ENCODE peak calls at places on chromosomes 3 and 15, in four cellular contexts. One of them, this sample, is unnamed.

GRCh38 chr3:19065027-19065426 is 83.3 kb upstream of the KCNH8 start:
- DNase-seq in retinal pigment epithelial cell: no peak
- DNase-seq in WERI-Rb-1: no peak
- DNase-seq in uterus: no peak
- DNase-seq in this sample: no peak

GRCh38 chr15:75061272-75061671 is 37.9 kb downstream of the PPCDC start:
- DNase-seq in retinal pigment epithelial cell: no peak
- DNase-seq in WERI-Rb-1: peak; percentile 1
- DNase-seq in uterus: no peak
- DNase-seq in this sample: no peak

GRCh38 chr15:84840741-84841429 is 23.7 kb downstream of the ALPK3 start:
- DNase-seq in retinal pigment epithelial cell: peak; percentile 79
- DNase-seq in WERI-Rb-1: no peak
- DNase-seq in uterus: peak; percentile 74
- DNase-seq in this sample: peak; percentile 81

GRCh38 chr3:112653209-112653871 is 12.4 kb upstream of the CCDC80 start:
- DNase-seq in WERI-Rb-1: no peak
- DNase-seq in uterus: no peak
- DNase-seq in retinal pigment epithelial cell: no peak
- DNase-seq in this sample: no peak

GRCh38 chr3:108125550-108126071 is 34.8 kb upstream of the CD47 start:
- DNase-seq in uterus: no peak
- DNase-seq in retinal pigment epithelial cell: no peak
- DNase-seq in WERI-Rb-1: no peak
- DNase-seq in this sample: no peak

GRCh38 chr3:17115186-17115585 is 230.4 kb downstream of the PLCL2 start:
- DNase-seq in retinal pigment epithelial cell: no peak
- DNase-seq in WERI-Rb-1: no peak
- DNase-seq in uterus: no peak
- DNase-seq in this sample: peak; percentile 57

GRCh38 chr3:143414571-143415253 is 295.1 kb downstream of the CHST2 start:
- DNase-seq in uterus: no peak
- DNase-seq in WERI-Rb-1: no peak
- DNase-seq in retinal pigment epithelial cell: no peak
- DNase-seq in this sample: no peak

GRCh38 chr3:27758083-27758482 is 36.0 kb upstream of the EOMES start:
- DNase-seq in uterus: no peak
- DNase-seq in retinal pigment epithelial cell: peak; percentile 75
- DNase-seq in WERI-Rb-1: no peak
- DNase-seq in this sample: peak; percentile 68

GRCh38 chr3:37955918-37956317 is 34.7 kb upstream of the VILL start:
- DNase-seq in WERI-Rb-1: no peak
- DNase-seq in retinal pigment epithelial cell: no peak
- DNase-seq in uterus: no peak
- DNase-seq in this sample: no peak

GRCh38 chr3:12793701-12794100 is 2.8 kb upstream of the CAND2 start:
- DNase-seq in uterus: no peak
- DNase-seq in retinal pigment epithelial cell: no peak
- DNase-seq in WERI-Rb-1: no peak
- DNase-seq in this sample: no peak

GRCh38 chr3:5022966-5023776 is 43.9 kb downstream of the BHLHE40 start:
- DNase-seq in retinal pigment epithelial cell: peak; percentile 96
- DNase-seq in uterus: peak; percentile 82
- DNase-seq in WERI-Rb-1: no peak
- DNase-seq in this sample: peak; percentile 98

GRCh38 chr15:35349916-35350315 is 196.0 kb downstream of the DPH6 start:
- DNase-seq in WERI-Rb-1: no peak
- DNase-seq in retinal pigment epithelial cell: no peak
- DNase-seq in uterus: no peak
- DNase-seq in this sample: no peak

GRCh38 chr3:29385056-29385455 is 104.2 kb downstream of the RBMS3 start:
- DNase-seq in WERI-Rb-1: peak; percentile 46
- DNase-seq in uterus: no peak
- DNase-seq in retinal pigment epithelial cell: peak; percentile 87
- DNase-seq in this sample: no peak

GRCh38 chr3:4351164-4351855 is 48.1 kb downstream of the SETMAR start:
- DNase-seq in uterus: no peak
- DNase-seq in WERI-Rb-1: no peak
- DNase-seq in retinal pigment epithelial cell: peak; percentile 53
- DNase-seq in this sample: no peak

GRCh38 chr15:31278544-31279220 is 48.0 kb upstream of the KLF13 start:
- DNase-seq in WERI-Rb-1: no peak
- DNase-seq in retinal pigment epithelial cell: no peak
- DNase-seq in uterus: no peak
- DNase-seq in this sample: no peak

GRCh38 chr15:67109141-67110034 is 44.0 kb downstream of the SMAD3 start:
- DNase-seq in retinal pigment epithelial cell: peak; percentile 89
- DNase-seq in uterus: peak; percentile 73
- DNase-seq in WERI-Rb-1: no peak
- DNase-seq in this sample: peak; percentile 100

GRCh38 chr3:194632211-194632982 is 822 bp downstream of the TMEM44 start:
- DNase-seq in retinal pigment epithelial cell: no peak
- DNase-seq in WERI-Rb-1: no peak
- DNase-seq in uterus: no peak
- DNase-seq in this sample: no peak

GRCh38 chr3:170090601-170090981 is 52.8 kb downstream of the GPR160 start:
- DNase-seq in WERI-Rb-1: no peak
- DNase-seq in uterus: no peak
- DNase-seq in retinal pigment epithelial cell: no peak
- DNase-seq in this sample: no peak

GRCh38 chr3:55467099-55467498 is 20.0 kb downstream of the WNT5A start:
- DNase-seq in WERI-Rb-1: no peak
- DNase-seq in uterus: no peak
- DNase-seq in retinal pigment epithelial cell: no peak
- DNase-seq in this sample: no peak

GRCh38 chr3:153615863-153616262 is 453.8 kb downstream of the RAP2B start:
- DNase-seq in WERI-Rb-1: peak; percentile 45
- DNase-seq in retinal pigment epithelial cell: no peak
- DNase-seq in uterus: no peak
- DNase-seq in this sample: no peak

GRCh38 chr3:193992062-193992461 is 143.9 kb upstream of the HES1 start:
- DNase-seq in WERI-Rb-1: no peak
- DNase-seq in uterus: no peak
- DNase-seq in retinal pigment epithelial cell: no peak
- DNase-seq in this sample: no peak

GRCh38 chr3:97510795-97511194 is 253.8 kb upstream of the ARL6 start:
- DNase-seq in retinal pigment epithelial cell: no peak
- DNase-seq in WERI-Rb-1: no peak
- DNase-seq in uterus: no peak
- DNase-seq in this sample: no peak

GRCh38 chr3:153277029-153277428 is 115.0 kb downstream of the RAP2B start:
- DNase-seq in WERI-Rb-1: no peak
- DNase-seq in retinal pigment epithelial cell: no peak
- DNase-seq in uterus: no peak
- DNase-seq in this sample: no peak

GRCh38 chr3:142947352-142947751 is 16.1 kb downstream of the PAQR9 start:
- DNase-seq in WERI-Rb-1: no peak
- DNase-seq in retinal pigment epithelial cell: no peak
- DNase-seq in uterus: no peak
- DNase-seq in this sample: no peak

GRCh38 chr3:132029182-132029902 is 5.5 kb downstream of the CPNE4 start:
- DNase-seq in WERI-Rb-1: peak; percentile 91
- DNase-seq in uterus: peak; percentile 16
- DNase-seq in retinal pigment epithelial cell: no peak
- DNase-seq in this sample: no peak

GRCh38 chr3:45055032-45055410 is 28.9 kb downstream of the CLEC3B start:
- DNase-seq in uterus: no peak
- DNase-seq in retinal pigment epithelial cell: no peak
- DNase-seq in WERI-Rb-1: no peak
- DNase-seq in this sample: peak; percentile 50

GRCh38 chr15:92819312-92820232 is 80.6 kb upstream of the CHD2 start:
- DNase-seq in retinal pigment epithelial cell: no peak
- DNase-seq in WERI-Rb-1: no peak
- DNase-seq in uterus: no peak
- DNase-seq in this sample: no peak

GRCh38 chr15:63701365-63701764 is 104.2 kb downstream of the FBXL22 start:
- DNase-seq in retinal pigment epithelial cell: no peak
- DNase-seq in WERI-Rb-1: no peak
- DNase-seq in uterus: no peak
- DNase-seq in this sample: no peak

GRCh38 chr3:96192951-96193350 is 621.4 kb upstream of the EPHA6 start:
- DNase-seq in uterus: no peak
- DNase-seq in retinal pigment epithelial cell: no peak
- DNase-seq in WERI-Rb-1: no peak
- DNase-seq in this sample: no peak

GRCh38 chr3:185332026-185332735 is 30.8 kb upstream of the MAP3K13 start:
- DNase-seq in WERI-Rb-1: no peak
- DNase-seq in retinal pigment epithelial cell: no peak
- DNase-seq in uterus: no peak
- DNase-seq in this sample: peak; percentile 90

GRCh38 chr3:126523745-126524428 is at the start of gene CHST13:
- DNase-seq in WERI-Rb-1: peak; percentile 68
- DNase-seq in retinal pigment epithelial cell: no peak
- DNase-seq in uterus: no peak
- DNase-seq in this sample: no peak

GRCh38 chr3:120908030-120908802 is at the start of gene STXBP5L:
- DNase-seq in WERI-Rb-1: peak; percentile 94
- DNase-seq in uterus: peak; percentile 76
- DNase-seq in retinal pigment epithelial cell: peak; percentile 39
- DNase-seq in this sample: peak; percentile 4

GRCh38 chr15:81924667-81925183 is 121.1 kb downstream of the MEX3B start:
- DNase-seq in retinal pigment epithelial cell: no peak
- DNase-seq in uterus: no peak
- DNase-seq in WERI-Rb-1: no peak
- DNase-seq in this sample: no peak

GRCh38 chr15:78565951-78566774 is 843 bp downstream of the CHRNA5 start:
- DNase-seq in WERI-Rb-1: no peak
- DNase-seq in retinal pigment epithelial cell: no peak
- DNase-seq in uterus: no peak
- DNase-seq in this sample: no peak

GRCh38 chr3:43531835-43532234 is 90.0 kb downstream of the ANO10 start:
- DNase-seq in retinal pigment epithelial cell: no peak
- DNase-seq in uterus: no peak
- DNase-seq in WERI-Rb-1: no peak
- DNase-seq in this sample: peak; percentile 57

GRCh38 chr3:127159547-127159946 is 33.4 kb upstream of the PRR23E start:
- DNase-seq in uterus: no peak
- DNase-seq in WERI-Rb-1: peak; percentile 91
- DNase-seq in retinal pigment epithelial cell: no peak
- DNase-seq in this sample: no peak

GRCh38 chr15:93524432-93524831 is 435.4 kb upstream of the RGMA start:
- DNase-seq in uterus: no peak
- DNase-seq in WERI-Rb-1: no peak
- DNase-seq in retinal pigment epithelial cell: no peak
- DNase-seq in this sample: no peak

DNA sequence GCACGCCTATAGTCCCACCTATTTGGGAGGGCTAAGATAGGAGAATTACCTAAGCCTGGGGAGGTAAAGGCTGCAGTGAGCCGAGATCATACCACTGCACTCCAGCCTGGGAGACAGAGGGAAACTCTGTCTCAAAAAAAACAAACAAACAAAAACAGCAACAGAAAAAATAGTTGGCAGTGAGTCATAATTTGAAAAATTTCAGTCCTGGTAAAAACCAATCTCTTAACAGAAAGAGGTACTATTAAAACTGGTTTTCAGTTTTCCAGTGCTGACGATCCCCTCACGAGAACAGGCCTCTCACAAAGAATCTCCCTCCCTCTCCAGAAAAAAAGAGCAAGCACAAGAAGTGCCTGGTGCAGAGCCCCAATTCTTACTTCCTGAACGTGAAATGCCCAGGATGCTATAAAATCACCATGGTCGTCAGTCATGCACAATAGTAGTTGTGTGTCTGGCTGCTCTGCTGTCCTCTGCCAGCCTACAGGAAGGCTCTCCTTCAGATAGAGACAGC is 22.8 kb upstream of the MAP4 start:
- DNase-seq in retinal pigment epithelial cell: no peak
- DNase-seq in WERI-Rb-1: no peak
- DNase-seq in uterus: no peak
- DNase-seq in this sample: no peak
- H3K4me3 ChIP-seq in retinal pigment epithelial cell: no peak overlapping the region
- H3K4me3 ChIP-seq in WERI-Rb-1: no peak overlapping the region
- H3K4me3 ChIP-seq in uterus: no peak overlapping the region
- H3K4me3 ChIP-seq in this sample: no peak overlapping the region

GRCh38 chr3:129260606-129261005 is 11.2 kb downstream of the COPG1 start:
- DNase-seq in retinal pigment epithelial cell: no peak
- DNase-seq in uterus: no peak
- DNase-seq in WERI-Rb-1: no peak
- DNase-seq in this sample: no peak
- H3K4me3 ChIP-seq in retinal pigment epithelial cell: no peak overlapping the region
- H3K4me3 ChIP-seq in uterus: no peak overlapping the region
- H3K4me3 ChIP-seq in WERI-Rb-1: no peak overlapping the region
- H3K4me3 ChIP-seq in this sample: no peak overlapping the region

GRCh38 chr15:40323953-40324937 is 753 bp downstream of the INAFM2 start:
- DNase-seq in uterus: no peak
- DNase-seq in retinal pigment epithelial cell: no peak
- DNase-seq in WERI-Rb-1: no peak
- DNase-seq in this sample: no peak

GRCh38 chr15:40323239-40323952 is at the start of gene INAFM2:
- DNase-seq in uterus: peak; percentile 92
- DNase-seq in WERI-Rb-1: peak; percentile 96
- DNase-seq in retinal pigment epithelial cell: peak; percentile 83
- DNase-seq in this sample: no peak

GRCh38 chr15:40320409-40320808 is 3.1 kb upstream of the INAFM2 start:
- DNase-seq in WERI-Rb-1: no peak
- DNase-seq in uterus: no peak
- DNase-seq in retinal pigment epithelial cell: no peak
- DNase-seq in this sample: no peak

GRCh38 chr15:40320931-40321371 is 2.5 kb upstream of the INAFM2 start:
- DNase-seq in retinal pigment epithelial cell: no peak
- DNase-seq in WERI-Rb-1: peak; percentile 79
- DNase-seq in uterus: no peak
- DNase-seq in this sample: no peak

GRCh38 chr15:40322531-40323238 is 807 bp upstream of the INAFM2 start:
- DNase-seq in WERI-Rb-1: no peak
- DNase-seq in retinal pigment epithelial cell: no peak
- DNase-seq in uterus: no peak
- DNase-seq in this sample: no peak
- H3K4me3 ChIP-seq in WERI-Rb-1: peak overlapping the region; percentile 50
- H3K4me3 ChIP-seq in retinal pigment epithelial cell: peak overlapping the region; percentile 29
- H3K4me3 ChIP-seq in uterus: peak overlapping the region; percentile 17
- H3K4me3 ChIP-seq in this sample: peak overlapping the region; percentile 47

GRCh38 chr3:196219194-196219969 is 3.0 kb downstream of the SLC51A start:
- DNase-seq in WERI-Rb-1: no peak
- DNase-seq in retinal pigment epithelial cell: no peak
- DNase-seq in uterus: peak; percentile 54
- DNase-seq in this sample: no peak
- H3K4me3 ChIP-seq in WERI-Rb-1: no peak overlapping the region
- H3K4me3 ChIP-seq in retinal pigment epithelial cell: no peak overlapping the region
- H3K4me3 ChIP-seq in uterus: no peak overlapping the region
- H3K4me3 ChIP-seq in this sample: no peak overlapping the region

This sample was measured in epithelial cell of proximal tubule.